ENCODE peak calls at places on chromosomes 6 and 20, in four cellular contexts. W, Q, H and D are unnamed samples.

GRCh38 chr6:137950581-137950980 is 83.5 kb downstream of the TNFAIP3 start:
- DNase-seq in W (no peak), H (no peak), Q (no peak), D (no peak)

GRCh38 chr6:85403331-85404015 is 46.4 kb upstream of the NT5E start:
- DNase-seq in H (no peak), W (peak), Q (peak), D (no peak)

GRCh38 chr20:16758459-16759160 is 10.5 kb downstream of the OTOR start:
- DNase-seq in H (no peak), Q (no peak), W (no peak), D (no peak)

GRCh38 chr20:63223121-63223825 is 7.3 kb upstream of the YTHDF1 start:
- DNase-seq in H (peak), W (peak), Q (peak), D (no peak)

GRCh38 chr6:4941782-4942672 is 61.8 kb downstream of the RPP40 start:
- DNase-seq in Q (peak), H (no peak), W (peak), D (no peak)

GRCh38 chr6:13278991-13279390 is 49.3 kb downstream of the TBC1D7 start:
- DNase-seq in W (peak), H (no peak), Q (no peak), D (no peak)

GRCh38 chr20:10475225-10475624 is 40.1 kb downstream of the SLX4IP start:
- DNase-seq in W (no peak), H (no peak), Q (no peak), D (no peak)

GRCh38 chr20:49690899-49691620 is 22.6 kb downstream of the B4GALT5 start:
- DNase-seq in W (peak), H (no peak), Q (no peak), D (no peak)

GRCh38 chr20:6178537-6178936 is 55.7 kb upstream of the FERMT1 start:
- DNase-seq in H (no peak), Q (peak), W (peak), D (no peak)

GRCh38 chr6:119917186-119917585 is 567.6 kb upstream of the MAN1A1 start:
- DNase-seq in Q (no peak), W (no peak), H (no peak), D (no peak)

GRCh38 chr6:1589208-1589607 is 20.5 kb upstream of the FOXC1 start:
- DNase-seq in Q (no peak), H (no peak), W (no peak), D (no peak)

GRCh38 chr6:16657768-16658167 is 103.5 kb downstream of the ATXN1 start:
- DNase-seq in H (no peak), Q (no peak), W (no peak), D (no peak)

GRCh38 chr6:82458147-82458546 is 94.5 kb downstream of the TPBG start:
- DNase-seq in H (no peak), Q (no peak), W (no peak), D (no peak)

GRCh38 chr6:73579851-73580246 is 59.0 kb upstream of the EEF1A1 start:
- DNase-seq in H (peak), Q (peak), W (peak), D (peak)

GRCh38 chr20:43323592-43323991 is 133.9 kb upstream of the PTPRT start:
- DNase-seq in Q (peak), H (peak), W (no peak), D (peak)

GRCh38 chr6:39999006-39999867 is 65.0 kb upstream of the MOCS1 start:
- DNase-seq in Q (no peak), H (no peak), W (no peak), D (no peak)

GRCh38 chr6:129732034-129732433 is 22.1 kb upstream of the ARHGAP18 start:
- DNase-seq in Q (peak), W (no peak), H (no peak), D (no peak)

GRCh38 chr6:126422912-126423311 is 83.0 kb downstream of the CENPW start:
- DNase-seq in H (no peak), W (no peak), Q (no peak), D (no peak)

DNA sequence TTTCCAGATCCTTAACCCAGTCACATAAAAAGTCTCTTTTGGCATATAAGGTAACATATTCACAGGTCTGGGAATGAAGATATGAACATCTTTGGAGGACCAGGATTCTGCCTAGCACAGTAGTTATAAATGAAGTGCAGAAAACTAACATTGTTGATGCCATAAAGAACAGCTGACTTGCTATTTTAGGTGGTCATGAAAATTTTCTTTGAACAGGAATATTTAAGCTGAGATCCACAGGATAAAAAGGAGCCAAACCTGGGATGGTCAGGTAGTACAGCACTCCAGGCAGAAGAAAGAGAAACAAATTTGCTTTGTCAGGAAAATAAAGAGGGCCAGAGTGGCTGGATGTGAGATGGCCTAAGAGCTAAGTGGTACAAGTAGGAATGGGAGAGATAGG is 80.0 kb downstream of the CENPW start:
- DNase-seq in H (no peak), Q (no peak), W (no peak), D (no peak)
- H3K56ac ChIP-seq in H (no peak), Q (no peak), W (no peak), D (no peak)

DNA sequence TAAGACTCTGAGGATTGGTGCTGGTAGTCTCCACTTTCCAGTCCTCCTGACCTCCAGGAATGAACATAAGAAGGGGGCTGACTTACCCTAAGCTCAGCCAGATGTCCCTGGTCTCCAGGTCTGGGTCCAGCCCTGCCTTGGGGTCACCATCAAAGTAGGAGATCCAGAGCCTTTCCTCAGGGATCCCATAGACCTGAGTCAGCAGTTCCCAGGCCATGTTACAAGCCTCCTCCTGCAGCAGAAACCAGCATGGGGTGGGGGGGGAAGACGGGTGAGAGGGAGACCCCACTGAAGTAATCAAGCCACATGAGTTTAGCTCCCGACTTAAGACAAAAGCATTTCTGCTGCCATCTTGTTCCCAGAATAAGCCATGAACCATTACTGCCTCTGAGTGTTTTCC is 1.8 kb downstream of the AARS2 start:
- DNase-seq in H (no peak), Q (no peak), W (no peak), D (no peak)
- H3K56ac ChIP-seq in H (no peak), Q (no peak), W (no peak), D (no peak)

GRCh38 chr20:45154183-45154582 is 20.5 kb upstream of the PI3 start:
- DNase-seq in H (no peak), Q (peak), W (peak), D (no peak)

GRCh38 chr20:45156728-45157127 is 18.0 kb upstream of the PI3 start:
- DNase-seq in Q (no peak), W (no peak), H (no peak), D (no peak)

GRCh38 chr20:45157977-45158376 is 16.7 kb upstream of the PI3 start:
- DNase-seq in Q (no peak), H (no peak), W (peak), D (no peak)

GRCh38 chr20:45153147-45153546 is 21.6 kb upstream of the PI3 start:
- DNase-seq in Q (no peak), W (no peak), H (no peak), D (no peak)

GRCh38 chr20:45153756-45154155 is 20.9 kb upstream of the PI3 start:
- DNase-seq in H (no peak), W (no peak), Q (no peak), D (no peak)
- H3K56ac ChIP-seq in H (no peak), W (no peak), Q (no peak), D (no peak)

DNA sequence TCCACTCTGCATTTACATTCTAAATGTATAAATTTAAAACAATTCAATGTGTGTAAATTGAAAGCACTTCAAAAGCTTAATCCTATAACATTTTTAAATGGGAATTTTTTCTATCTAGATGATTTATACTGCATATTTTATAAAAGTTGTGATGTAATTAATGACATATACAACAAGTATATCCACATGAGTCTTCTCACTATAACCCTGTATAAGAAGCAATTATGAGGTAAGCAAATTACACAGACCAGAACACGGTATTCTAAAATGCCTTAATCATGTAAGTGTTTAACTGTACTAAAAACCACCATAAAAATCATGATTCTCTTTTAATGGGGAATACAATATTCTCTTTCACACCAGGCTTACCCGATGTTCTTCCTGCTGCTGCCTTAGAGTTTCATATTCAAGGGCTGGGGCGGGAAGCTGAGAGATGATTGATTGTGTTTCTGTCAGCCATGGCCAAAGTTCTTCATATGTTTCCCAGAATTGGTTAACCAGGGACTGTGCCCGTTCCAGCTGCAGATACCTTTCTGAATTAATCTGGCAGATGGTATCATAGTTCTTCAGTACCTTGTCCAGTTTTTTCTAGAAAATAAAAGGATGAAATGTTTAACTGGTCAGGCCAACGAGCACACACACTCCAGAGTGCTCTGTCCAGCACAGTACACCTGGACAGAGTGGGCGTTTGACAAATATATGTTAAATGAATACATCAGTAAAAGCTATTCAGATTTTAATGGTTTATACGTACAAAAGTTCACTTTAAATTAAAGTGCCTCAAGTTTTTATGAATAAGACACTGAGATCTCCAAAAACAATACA is 127.4 kb downstream of the DST start:
- DNase-seq in W (no peak), H (no peak), Q (no peak), D (no peak)
- H3K56ac ChIP-seq in W (no peak), H (no peak), Q (no peak), D (no peak)

DNA sequence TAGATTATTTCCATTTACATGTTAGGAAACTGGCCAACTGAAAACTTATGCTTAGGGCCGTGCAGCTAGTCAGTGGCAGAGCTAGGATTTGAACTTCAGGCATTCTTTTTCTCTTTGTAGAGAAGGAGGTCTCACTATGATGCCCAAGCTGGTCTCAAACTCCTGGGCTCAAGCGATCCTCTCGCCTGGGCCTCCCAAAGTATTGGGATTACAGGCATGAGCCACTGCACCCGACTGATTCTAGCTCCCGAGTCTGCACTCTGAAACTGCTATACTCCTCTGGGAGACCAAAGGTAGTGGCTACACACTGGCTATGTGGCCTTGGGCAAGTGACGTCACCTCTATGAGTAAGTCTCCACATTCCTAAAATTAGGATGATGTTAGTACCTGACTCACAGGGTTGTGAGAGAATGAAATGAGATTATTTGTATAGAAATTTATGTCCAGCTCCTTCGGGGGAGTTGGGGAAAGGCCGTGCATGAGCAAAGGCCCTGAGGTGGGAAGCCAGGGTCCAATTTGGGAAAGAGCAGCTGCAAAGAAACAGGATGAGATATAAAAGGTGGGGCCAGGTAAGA is 6.4 kb downstream of the PLTP start:
- DNase-seq in W (peak), H (no peak), Q (peak), D (no peak)
- H3K56ac ChIP-seq in W (no peak), H (no peak), Q (no peak), D (no peak)

DNA sequence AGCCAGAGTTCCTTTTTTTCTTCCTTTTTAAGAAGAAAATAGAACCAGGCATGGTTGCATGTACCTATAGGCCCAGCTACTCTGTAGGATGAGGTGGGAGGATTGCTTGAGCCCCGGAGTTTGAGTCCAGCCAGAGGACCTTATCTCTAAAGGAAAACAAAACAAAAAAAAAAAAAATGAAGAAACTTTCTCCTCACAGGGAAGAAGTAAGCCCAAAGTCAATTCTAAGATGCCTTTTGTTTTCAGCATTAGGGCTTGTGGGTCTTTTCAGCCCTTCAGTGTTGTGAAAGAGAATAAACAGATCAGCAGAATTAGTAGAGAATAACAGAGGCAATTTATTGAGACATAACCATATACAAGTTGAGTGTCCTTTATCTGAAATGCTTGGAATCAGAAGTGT is 26.8 kb downstream of the ZNF451 start:
- DNase-seq in W (no peak), Q (no peak), H (no peak), D (no peak)
- H3K56ac ChIP-seq in W (no peak), Q (no peak), H (no peak), D (no peak)

GRCh38 chr6:74735304-74735703 is 470.5 kb downstream of the COL12A1 start:
- DNase-seq in W (peak), Q (no peak), H (no peak), D (no peak)

GRCh38 chr6:74731921-74732320 is 473.9 kb downstream of the COL12A1 start:
- DNase-seq in Q (peak), W (peak), H (no peak), D (no peak)

GRCh38 chr6:74733830-74734591 is 471.8 kb downstream of the COL12A1 start:
- DNase-seq in H (no peak), W (no peak), Q (no peak), D (no peak)

GRCh38 chr6:74731204-74731603 is 474.6 kb downstream of the COL12A1 start:
- DNase-seq in H (no peak), W (peak), Q (no peak), D (no peak)

DNA sequence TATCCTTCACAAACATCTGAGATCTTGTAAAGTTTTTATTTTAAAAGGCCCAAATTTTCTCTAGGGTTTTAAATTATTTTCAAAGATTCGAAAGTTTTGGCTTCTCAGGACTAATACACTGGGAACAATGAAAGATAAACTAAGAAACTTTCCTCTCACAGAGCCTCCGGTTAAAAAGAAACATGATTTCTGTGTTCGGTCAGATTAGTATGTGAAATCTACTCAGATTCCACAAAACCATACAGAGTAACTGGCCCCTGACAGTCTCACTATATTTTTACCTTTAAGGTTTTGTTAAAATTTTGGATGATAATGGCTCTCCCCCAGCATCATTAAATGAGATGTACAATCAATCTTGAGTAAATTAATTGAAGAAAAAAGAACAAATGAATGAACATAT is 471.0 kb downstream of the COL12A1 start:
- DNase-seq in H (no peak), Q (no peak), W (no peak), D (no peak)
- H3K56ac ChIP-seq in H (no peak), Q (no peak), W (no peak), D (no peak)

GRCh38 chr6:42411431-42411830 is 40.3 kb downstream of the TRERF1 start:
- DNase-seq in H (no peak), W (no peak), Q (no peak), D (no peak)
- H3K56ac ChIP-seq in H (no peak), W (no peak), Q (no peak), D (no peak)

GRCh38 chr20:50729925-50730764 is 1.2 kb upstream of the PARD6B start:
- DNase-seq in Q (peak), W (no peak), H (peak), D (no peak)
- H3K56ac ChIP-seq in Q (peak), W (peak), H (no peak), D (peak)

DNA sequence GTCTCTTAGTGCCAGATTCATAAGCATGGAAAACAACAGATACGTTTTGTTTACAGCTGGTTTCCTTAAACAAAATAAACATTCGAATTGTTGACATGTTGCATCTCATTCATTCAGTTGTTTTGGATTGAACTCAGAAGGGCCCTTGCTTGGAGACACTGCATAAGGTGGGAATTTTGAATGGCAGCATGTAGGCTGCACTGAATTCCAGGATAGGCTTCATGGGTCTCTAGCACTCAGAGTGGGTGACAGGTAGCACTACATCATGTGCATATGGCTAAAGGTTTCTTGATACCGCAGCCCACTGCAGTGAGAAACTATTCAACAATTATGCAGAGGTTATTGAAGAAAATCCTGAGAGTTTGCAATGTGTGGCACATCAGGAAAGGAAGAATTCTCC is 1.6 kb downstream of the BEND6 start:
- DNase-seq in H (no peak), W (no peak), Q (peak), D (no peak)
- H3K56ac ChIP-seq in H (no peak), W (no peak), Q (no peak), D (no peak)